ENCODE peak calls at places on chromosomes 13 and 19, in seven cellular contexts. M is astrocyte, A is A673, R is fibroblast of lung, L is tibial artery, T is neural progenitor cell, G is BJ. F is an unnamed sample.

GRCh38 chr13:103539265-103539664 is 473.0 kb upstream of the SLC10A2 start:
- DNase-seq in R (no peak), G (no peak), L (no peak), T (peak; percentile 78), M (no peak), A (no peak), F (no peak)

GRCh38 chr19:6730153-6730804 is 7.1 kb downstream of the GPR108 start:
- DNase-seq in R (no peak), M (no peak), L (no peak), G (no peak), T (peak; percentile 76), A (peak; percentile 62), F (no peak)

GRCh38 chr13:111099292-111099691 is 15.8 kb upstream of the ARHGEF7 start:
- DNase-seq in T (no peak), M (no peak), A (peak; percentile 12), R (no peak), L (no peak), G (no peak), F (no peak)

GRCh38 chr19:48290923-48291700 is 21.2 kb downstream of the ZNF114 start:
- DNase-seq in R (peak; percentile 84), L (peak; percentile 75), M (peak; percentile 68), T (peak; percentile 88), A (peak; percentile 85), G (no peak), F (peak; percentile 73)

GRCh38 chr19:34687348-34687747 is 9.9 kb downstream of the ZNF302 start:
- DNase-seq in R (no peak), A (no peak), G (no peak), M (no peak), T (no peak), L (no peak), F (no peak)

GRCh38 chr13:20239748-20240147 is 7.6 kb upstream of the GJB6 start:
- DNase-seq in A (no peak), R (no peak), G (no peak), M (no peak), T (no peak), L (no peak), F (no peak)

GRCh38 chr13:71460179-71460578 is 406.8 kb downstream of the DACH1 start:
- DNase-seq in T (no peak), M (peak; percentile 51), A (no peak), L (no peak), G (no peak), R (no peak), F (no peak)

GRCh38 chr19:1222394-1222793 is 15.4 kb downstream of the CBARP start:
- DNase-seq in L (no peak), M (no peak), G (no peak), A (no peak), R (no peak), T (no peak), F (no peak)

GRCh38 chr13:40973409-40973808 is 45.7 kb downstream of the ELF1 start:
- DNase-seq in G (no peak), A (no peak), R (no peak), T (no peak), M (no peak), L (no peak), F (no peak)

GRCh38 chr19:42206871-42207755 is 10.4 kb downstream of the DEDD2 start:
- DNase-seq in M (peak; percentile 56), R (no peak), T (no peak), G (no peak), A (no peak), L (no peak), F (peak; percentile 22)

GRCh38 chr13:77544365-77544764 is 8.9 kb downstream of the SCEL start:
- DNase-seq in M (peak; percentile 61), T (no peak), A (peak; percentile 90), G (no peak), R (peak; percentile 63), L (peak; percentile 44), F (peak; percentile 46)

GRCh38 chr13:26323764-26324163 is 69.8 kb downstream of the CDK8 start:
- DNase-seq in L (no peak), G (no peak), A (no peak), M (no peak), T (no peak), R (no peak), F (no peak)

GRCh38 chr13:33349314-33349995 is 63.9 kb upstream of the STARD13 start:
- DNase-seq in T (peak; percentile 14), A (peak; percentile 12), G (no peak), R (no peak), M (no peak), L (peak; percentile 35), F (peak; percentile 5)

DNA sequence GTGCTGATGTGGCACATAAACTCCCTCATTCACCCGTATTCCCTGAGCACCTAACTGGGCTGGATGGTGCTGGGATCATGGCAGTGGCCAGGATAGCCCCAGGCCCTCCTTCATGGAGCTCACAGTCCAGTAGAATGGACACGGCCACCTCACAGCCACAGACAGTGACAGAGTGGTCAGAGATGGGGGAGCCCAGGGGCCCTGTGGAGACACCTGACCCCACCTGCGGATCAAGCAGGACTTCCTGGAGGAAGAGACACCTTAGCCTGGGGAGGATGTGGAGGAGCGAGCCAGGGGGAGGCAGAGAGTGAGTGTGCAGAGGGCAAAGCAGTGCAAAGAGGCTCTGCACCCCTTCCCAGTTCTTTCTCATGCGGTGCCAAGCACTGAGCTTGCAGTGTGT is 21.1 kb upstream of the OVOL3 start:
- DNase-seq in G (no peak), L (no peak), A (no peak), M (no peak), R (no peak), T (no peak), F (no peak)
- H3K36me3 ChIP-seq in G (peaks cover 5% of the 10 kb centered on the region), L (no peaks in the 10 kb centered on the region), A (peaks cover 60% of the 10 kb centered on the region), M (peaks cover under 1% of the 10 kb centered on the region), R (peaks cover 8% of the 10 kb centered on the region), T (no peaks in the 10 kb centered on the region), F (no peaks in the 10 kb centered on the region)

GRCh38 chr19:54470991-54471782 is 1.9 kb downstream of the CDC42EP5 start:
- DNase-seq in L (no peak), T (peak; percentile 49), R (no peak), M (no peak), G (no peak), A (peak; percentile 42), F (no peak)
- H3K4me3 ChIP-seq in L (peak overlapping the region; percentile 46), T (peak overlapping the region; percentile 40), R (peak overlapping the region; percentile 1), M (peak overlapping the region; percentile 33), G (peak overlapping the region; percentile 59), A (peak overlapping the region; percentile 69), F (peak overlapping the region; percentile 47)

GRCh38 chr13:27827646-27828045 is 35.4 kb downstream of the GSX1 start:
- DNase-seq in A (no peak), G (no peak), T (no peak), R (no peak), M (no peak), L (no peak), F (no peak)
- H3K27me3 ChIP-seq in A (peaks cover 57% of the 10 kb centered on the region), G (peaks cover 7% of the 10 kb centered on the region), T (peaks cover 100% of the 10 kb centered on the region), R (peaks cover under 1% of the 10 kb centered on the region), M (peaks cover 49% of the 10 kb centered on the region), L (peaks cover 56% of the 10 kb centered on the region), F (peaks cover 23% of the 10 kb centered on the region)

GRCh38 chr19:4052993-4053422 is 13.7 kb downstream of the ZBTB7A start:
- DNase-seq in T (no peak), G (no peak), R (no peak), L (no peak), A (no peak), M (no peak), F (no peak)
- H3K36me3 ChIP-seq in T (no peaks in the 10 kb centered on the region), G (peaks cover 34% of the 10 kb centered on the region), R (peaks cover 31% of the 10 kb centered on the region), L (peaks cover 72% of the 10 kb centered on the region), A (peaks cover 37% of the 10 kb centered on the region), M (peaks cover 17% of the 10 kb centered on the region), F (peaks cover 52% of the 10 kb centered on the region)

GRCh38 chr13:99421271-99421670 is 80.0 kb upstream of the TM9SF2 start:
- DNase-seq in G (no peak), L (no peak), T (no peak), R (no peak), A (no peak), M (no peak), F (no peak)

GRCh38 chr13:99417821-99418662 is 83.2 kb upstream of the TM9SF2 start:
- DNase-seq in T (no peak), A (no peak), L (no peak), R (no peak), M (peak; percentile 10), G (no peak), F (no peak)

GRCh38 chr13:99418663-99419140 is 82.6 kb upstream of the TM9SF2 start:
- DNase-seq in G (no peak), L (no peak), M (no peak), T (no peak), R (no peak), A (no peak), F (no peak)

GRCh38 chr13:99421758-99422555 is 79.3 kb upstream of the TM9SF2 start:
- DNase-seq in G (no peak), L (no peak), T (no peak), R (no peak), M (no peak), A (no peak), F (no peak)

DNA sequence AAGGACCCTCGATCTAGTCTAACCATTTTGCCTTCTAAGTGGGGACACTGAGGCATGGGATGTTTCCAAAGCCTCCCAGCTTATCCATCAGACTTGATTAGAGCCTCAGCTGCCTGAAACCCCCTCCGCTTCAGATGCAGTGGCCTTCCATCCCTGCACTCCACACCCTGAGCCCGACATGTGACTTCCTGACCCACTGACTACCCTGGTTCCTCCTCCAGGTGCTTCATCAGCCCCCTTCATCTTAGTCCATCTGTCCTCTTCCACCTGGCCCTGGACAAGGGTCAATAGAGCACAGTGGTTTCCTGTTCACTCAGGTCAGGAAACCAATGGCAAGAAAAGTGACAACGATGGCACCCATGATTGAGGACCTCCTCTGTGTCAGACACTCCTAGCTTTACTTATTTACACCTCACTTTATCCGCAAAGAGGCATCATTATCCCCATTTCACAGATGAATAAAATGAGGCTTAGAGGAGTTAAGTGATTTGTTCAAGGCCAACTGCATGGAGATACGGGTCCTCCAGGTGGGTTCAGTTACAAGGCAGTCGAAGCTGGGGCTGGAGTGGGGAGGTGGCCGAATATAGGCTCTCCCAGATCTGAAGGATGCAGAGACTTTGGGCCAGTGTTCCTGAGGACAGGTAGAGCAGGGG is 81.6 kb upstream of the TM9SF2 start:
- DNase-seq in G (no peak), R (no peak), A (no peak), M (no peak), L (no peak), T (no peak), F (no peak)
- H3K4me3 ChIP-seq in G (no peak overlapping the region), R (no peak overlapping the region), A (no peak overlapping the region), M (no peak overlapping the region), L (no peak overlapping the region), T (no peak overlapping the region), F (no peak overlapping the region)

GRCh38 chr19:13037161-13037560 is 41.9 kb downstream of the NFIX start:
- DNase-seq in M (peak; percentile 91), T (no peak), R (peak; percentile 75), L (no peak), G (no peak), A (no peak), F (peak; percentile 74)

GRCh38 chr19:13039211-13039789 is 44.0 kb downstream of the NFIX start:
- DNase-seq in A (no peak), R (no peak), L (no peak), M (no peak), T (no peak), G (no peak), F (no peak)

GRCh38 chr19:13040232-13040915 is 45.1 kb downstream of the NFIX start:
- DNase-seq in G (no peak), A (no peak), T (no peak), R (no peak), L (no peak), M (no peak), F (no peak)

GRCh38 chr19:13037718-13038117 is 42.4 kb downstream of the NFIX start:
- DNase-seq in A (no peak), R (no peak), M (no peak), L (no peak), T (no peak), G (no peak), F (no peak)

GRCh38 chr19:13038306-13039210 is 43.3 kb downstream of the NFIX start:
- DNase-seq in T (no peak), M (no peak), A (no peak), R (no peak), G (no peak), L (no peak), F (no peak)
- H3K27me3 ChIP-seq in T (peaks cover 100% of the 10 kb centered on the region), M (no peaks in the 10 kb centered on the region), A (no peaks in the 10 kb centered on the region), R (no peaks in the 10 kb centered on the region), G (no peaks in the 10 kb centered on the region), L (no peaks in the 10 kb centered on the region), F (no peaks in the 10 kb centered on the region)

F was measured in brain microvascular endothelial cell.